ENCODE peak calls at places on chromosomes 3 and 15, in eight cellular contexts. C, H, A, I, X, J, R and V are unnamed samples.

GRCh38 chr3:132509506-132509905 is 87.6 kb upstream of the ACKR4 start:
- DNase-seq in H (no peak), A (no peak), I (no peak), X (no peak), C (no peak), R (no peak), J (no peak), V (no peak)

GRCh38 chr3:52204337-52205073 is 6.5 kb downstream of the ALAS1 start:
- DNase-seq in H (no peak), C (no peak), J (no peak), R (no peak), X (no peak), A (peak), I (no peak), V (no peak)

GRCh38 chr15:96327155-96327741 is 3.3 kb upstream of the NR2F2 start:
- DNase-seq in R (no peak), X (peak), A (no peak), C (no peak), I (no peak), H (peak), J (no peak), V (no peak)

GRCh38 chr3:32435911-32436815 is 44.5 kb downstream of the CMTM7 start:
- DNase-seq in I (no peak), C (peak), A (no peak), X (no peak), R (no peak), H (no peak), J (no peak), V (no peak)

GRCh38 chr3:194397757-194398312 is 1.2 kb downstream of the GP5 start:
- DNase-seq in H (no peak), J (no peak), I (no peak), C (no peak), A (no peak), R (no peak), X (no peak), V (peak)

GRCh38 chr3:52539010-52539653 is 2.7 kb downstream of the UQCC5 start:
- DNase-seq in R (no peak), X (no peak), C (no peak), I (no peak), H (no peak), A (no peak), J (no peak), V (no peak)

GRCh38 chr3:135310317-135310716 is 515.3 kb downstream of the EPHB1 start:
- DNase-seq in A (no peak), J (no peak), C (no peak), H (no peak), I (no peak), X (no peak), R (no peak), V (no peak)

GRCh38 chr3:122000936-122001605 is 21.0 kb downstream of the ILDR1 start:
- DNase-seq in C (peak), A (no peak), X (no peak), J (no peak), R (no peak), I (no peak), H (no peak), V (no peak)

GRCh38 chr3:128999104-128999503 is 2.0 kb upstream of the EFCC1 start:
- DNase-seq in C (no peak), I (no peak), J (no peak), A (no peak), X (no peak), H (no peak), R (no peak), V (no peak)

DNA sequence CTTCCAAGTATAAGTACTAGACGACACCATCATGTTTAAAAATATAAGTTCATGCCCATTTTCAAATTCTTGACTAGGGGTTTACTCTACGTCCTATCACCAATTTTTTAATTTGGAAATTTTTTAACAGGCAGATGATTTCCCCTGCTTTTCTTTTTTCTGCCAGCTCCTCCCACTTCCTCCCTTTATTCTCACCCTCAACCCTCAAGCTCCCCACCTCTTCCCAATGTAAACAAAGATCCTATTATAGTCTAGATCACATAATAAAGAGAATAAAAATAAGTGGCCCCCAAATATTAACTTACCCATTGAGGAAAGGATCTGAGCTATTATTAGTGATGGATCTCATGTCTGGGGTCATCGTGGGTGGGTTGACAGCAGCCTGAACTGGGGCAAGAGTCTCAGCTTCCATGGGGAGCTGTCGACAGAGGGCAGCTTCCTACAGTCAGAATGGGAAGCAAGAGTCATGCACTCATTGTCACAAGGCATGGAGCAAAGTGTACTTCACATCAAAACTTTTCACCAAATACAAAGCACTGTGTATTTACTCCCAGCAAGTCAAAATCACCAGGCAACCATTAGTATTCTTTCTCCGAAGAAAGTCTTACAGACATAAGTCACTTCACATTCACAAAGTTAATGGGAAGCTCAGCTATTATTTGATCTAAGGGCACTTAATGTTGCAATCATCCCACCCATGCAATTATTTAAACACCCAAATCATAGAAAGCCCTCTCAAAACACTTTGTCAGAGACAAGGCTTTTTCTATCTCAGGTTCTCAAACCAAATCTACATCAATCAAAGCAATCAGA is 53.2 kb downstream of the TM4SF4 start:
- DNase-seq in C (no peak), I (no peak), H (peak), A (no peak), X (no peak), R (no peak), J (peak), V (no peak)
- TF ChIP-seq CTCF in C (peak), I (peak), H (peak), A (peak), X (no peak), R (no peak), J (no peak), V (no peak)

DNA sequence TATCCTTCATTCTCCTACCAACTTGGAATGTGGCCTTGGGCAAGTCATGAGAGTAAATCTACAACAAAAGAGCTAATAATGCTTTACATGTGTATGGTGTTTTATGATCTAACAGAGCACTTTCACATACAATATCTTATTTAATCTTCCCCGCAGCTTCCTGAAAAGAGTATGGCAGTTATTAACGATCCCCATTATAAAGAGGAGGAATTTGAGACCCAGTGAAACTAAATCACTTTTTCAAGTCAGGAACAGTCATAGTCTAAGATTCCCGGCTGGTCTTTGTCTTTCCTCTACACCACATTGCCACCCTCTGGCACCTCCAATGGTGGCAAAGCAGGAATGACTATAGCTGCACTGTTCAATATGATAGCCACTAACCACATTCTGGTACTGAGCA is 69.7 kb upstream of the CMSS1 start:
- DNase-seq in X (no peak), C (no peak), R (no peak), I (no peak), H (peak), J (peak), A (no peak), V (no peak)
- TF ChIP-seq CTCF in X (peak), C (peak), R (no peak), I (peak), H (peak), J (no peak), A (no peak), V (no peak)

GRCh38 chr3:107947203-107947602 is 143.6 kb downstream of the CD47 start:
- DNase-seq in A (no peak), C (no peak), H (no peak), J (no peak), R (no peak), I (no peak), X (no peak), V (no peak)

GRCh38 chr3:107943350-107943749 is 147.5 kb downstream of the CD47 start:
- DNase-seq in C (peak), A (no peak), I (no peak), H (no peak), J (no peak), R (no peak), X (no peak), V (no peak)

GRCh38 chr3:107945406-107945805 is 145.4 kb downstream of the CD47 start:
- DNase-seq in A (no peak), X (no peak), H (no peak), C (no peak), J (no peak), R (no peak), I (no peak), V (no peak)

GRCh38 chr3:107943860-107944543 is 146.8 kb downstream of the CD47 start:
- DNase-seq in A (no peak), J (no peak), H (peak), X (no peak), R (no peak), I (no peak), C (peak), V (no peak)

DNA sequence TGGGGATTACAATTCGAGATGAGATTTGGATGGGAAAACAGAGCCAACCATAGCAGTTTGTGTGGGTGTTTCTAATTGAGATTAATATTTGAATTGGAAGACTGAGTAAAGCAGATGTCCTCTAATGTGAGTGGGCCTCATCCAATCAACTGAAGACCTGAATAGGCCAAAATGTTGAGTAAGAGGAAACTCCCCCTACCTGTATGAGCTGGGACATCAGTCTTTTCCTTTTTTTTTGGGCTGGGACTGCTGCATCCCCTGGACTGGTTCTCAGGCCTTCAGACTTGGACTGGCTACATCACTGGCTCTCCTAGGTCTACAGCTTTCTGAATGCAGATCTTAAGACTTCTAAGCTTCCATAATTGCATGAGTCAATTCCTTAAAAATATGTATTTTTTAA is 144.1 kb downstream of the CD47 start:
- DNase-seq in I (no peak), X (no peak), J (no peak), A (no peak), H (no peak), R (no peak), C (no peak), V (no peak)
- TF ChIP-seq CTCF in I (no peak), X (no peak), J (peak), A (no peak), H (no peak), R (no peak), C (no peak), V (no peak)

GRCh38 chr15:91522609-91523332 is 330.7 kb upstream of the SLCO3A1 start:
- DNase-seq in I (no peak), X (no peak), R (no peak), A (no peak), H (no peak), C (peak), J (no peak), V (no peak)
- TF ChIP-seq CTCF in I (peak), X (peak), R (no peak), A (no peak), H (peak), C (no peak), J (no peak), V (no peak)